ENCODE peak calls at places on chromosome 5, in ten cellular contexts. One of them, this sample, is unnamed.

GRCh38 chr5:151745071-151745705 is 13.2 kb downstream of the ATOX1 start:
- DNase-seq in thoracic aorta: peak; percentile 82
- DNase-seq in left ventricle myocardium inferior: peak; percentile 52
- DNase-seq in activated CD4-positive, alpha-beta T cell treated with anti-CD3 and anti-CD28 coated beads for 4 hours: peak; percentile 10
- DNase-seq in K562: no peak
- DNase-seq in M059J: peak; percentile 97
- DNase-seq in activated T-helper 1 cell treated with anti-CD3 and anti-CD28 coated beads, Interleukin-2, amount 50 U/mL, for 16 hours: no peak
- DNase-seq in GDM1: no peak
- DNase-seq in iPS-NIHi11: no peak
- DNase-seq in DMS53: no peak
- DNase-seq in this sample: no peak

GRCh38 chr5:125485003-125485641 is 738.7 kb upstream of the ZNF608 start:
- DNase-seq in thoracic aorta: peak; percentile 32
- DNase-seq in left ventricle myocardium inferior: no peak
- DNase-seq in activated CD4-positive, alpha-beta T cell treated with anti-CD3 and anti-CD28 coated beads for 4 hours: no peak
- DNase-seq in K562: no peak
- DNase-seq in M059J: peak; percentile 99
- DNase-seq in activated T-helper 1 cell treated with anti-CD3 and anti-CD28 coated beads, Interleukin-2, amount 50 U/mL, for 16 hours: no peak
- DNase-seq in GDM1: no peak
- DNase-seq in iPS-NIHi11: peak; percentile 50
- DNase-seq in DMS53: peak; percentile 92
- DNase-seq in this sample: peak; percentile 46

GRCh38 chr5:101136454-101136853 is 233.4 kb upstream of the ST8SIA4 start:
- DNase-seq in thoracic aorta: no peak
- DNase-seq in left ventricle myocardium inferior: no peak
- DNase-seq in activated CD4-positive, alpha-beta T cell treated with anti-CD3 and anti-CD28 coated beads for 4 hours: no peak
- DNase-seq in K562: no peak
- DNase-seq in M059J: no peak
- DNase-seq in activated T-helper 1 cell treated with anti-CD3 and anti-CD28 coated beads, Interleukin-2, amount 50 U/mL, for 16 hours: no peak
- DNase-seq in GDM1: no peak
- DNase-seq in iPS-NIHi11: no peak
- DNase-seq in DMS53: peak; percentile 3
- DNase-seq in this sample: no peak

GRCh38 chr5:89399553-89399952 is 516.6 kb upstream of the MEF2C start:
- DNase-seq in thoracic aorta: no peak
- DNase-seq in left ventricle myocardium inferior: no peak
- DNase-seq in activated CD4-positive, alpha-beta T cell treated with anti-CD3 and anti-CD28 coated beads for 4 hours: no peak
- DNase-seq in K562: no peak
- DNase-seq in M059J: no peak
- DNase-seq in activated T-helper 1 cell treated with anti-CD3 and anti-CD28 coated beads, Interleukin-2, amount 50 U/mL, for 16 hours: no peak
- DNase-seq in GDM1: no peak
- DNase-seq in iPS-NIHi11: no peak
- DNase-seq in DMS53: no peak
- DNase-seq in this sample: no peak

GRCh38 chr5:84487963-84488362 is 103.3 kb upstream of the EDIL3 start:
- DNase-seq in thoracic aorta: no peak
- DNase-seq in left ventricle myocardium inferior: no peak
- DNase-seq in activated CD4-positive, alpha-beta T cell treated with anti-CD3 and anti-CD28 coated beads for 4 hours: no peak
- DNase-seq in K562: no peak
- DNase-seq in M059J: peak; percentile 57
- DNase-seq in activated T-helper 1 cell treated with anti-CD3 and anti-CD28 coated beads, Interleukin-2, amount 50 U/mL, for 16 hours: no peak
- DNase-seq in GDM1: no peak
- DNase-seq in iPS-NIHi11: no peak
- DNase-seq in DMS53: no peak
- DNase-seq in this sample: no peak

GRCh38 chr5:110727025-110727314 is 499 bp upstream of the TMEM232 start:
- DNase-seq in thoracic aorta: no peak
- DNase-seq in left ventricle myocardium inferior: no peak
- DNase-seq in activated CD4-positive, alpha-beta T cell treated with anti-CD3 and anti-CD28 coated beads for 4 hours: no peak
- DNase-seq in K562: peak; percentile 22
- DNase-seq in M059J: peak; percentile 22
- DNase-seq in activated T-helper 1 cell treated with anti-CD3 and anti-CD28 coated beads, Interleukin-2, amount 50 U/mL, for 16 hours: no peak
- DNase-seq in GDM1: no peak
- DNase-seq in iPS-NIHi11: no peak
- DNase-seq in DMS53: peak; percentile 67
- DNase-seq in this sample: peak; percentile 5

GRCh38 chr5:100249870-100250269 is 285.3 kb upstream of the FAM174A start:
- DNase-seq in thoracic aorta: no peak
- DNase-seq in left ventricle myocardium inferior: no peak
- DNase-seq in activated CD4-positive, alpha-beta T cell treated with anti-CD3 and anti-CD28 coated beads for 4 hours: no peak
- DNase-seq in K562: no peak
- DNase-seq in M059J: no peak
- DNase-seq in activated T-helper 1 cell treated with anti-CD3 and anti-CD28 coated beads, Interleukin-2, amount 50 U/mL, for 16 hours: no peak
- DNase-seq in GDM1: no peak
- DNase-seq in iPS-NIHi11: no peak
- DNase-seq in DMS53: no peak
- DNase-seq in this sample: no peak

GRCh38 chr5:22471154-22471553 is 382.0 kb downstream of the CDH12 start:
- DNase-seq in thoracic aorta: no peak
- DNase-seq in left ventricle myocardium inferior: no peak
- DNase-seq in activated CD4-positive, alpha-beta T cell treated with anti-CD3 and anti-CD28 coated beads for 4 hours: no peak
- DNase-seq in K562: no peak
- DNase-seq in M059J: no peak
- DNase-seq in activated T-helper 1 cell treated with anti-CD3 and anti-CD28 coated beads, Interleukin-2, amount 50 U/mL, for 16 hours: no peak
- DNase-seq in GDM1: no peak
- DNase-seq in iPS-NIHi11: no peak
- DNase-seq in DMS53: peak; percentile 78
- DNase-seq in this sample: no peak

GRCh38 chr5:139402561-139403158 is 1.2 kb downstream of the SPATA24 start:
- DNase-seq in thoracic aorta: no peak
- DNase-seq in left ventricle myocardium inferior: no peak
- DNase-seq in activated CD4-positive, alpha-beta T cell treated with anti-CD3 and anti-CD28 coated beads for 4 hours: no peak
- DNase-seq in K562: peak; percentile 75
- DNase-seq in M059J: no peak
- DNase-seq in activated T-helper 1 cell treated with anti-CD3 and anti-CD28 coated beads, Interleukin-2, amount 50 U/mL, for 16 hours: no peak
- DNase-seq in GDM1: no peak
- DNase-seq in iPS-NIHi11: peak; percentile 76
- DNase-seq in DMS53: peak; percentile 60
- DNase-seq in this sample: peak; percentile 49

GRCh38 chr5:148583421-148583965 is 70.8 kb downstream of the HTR4 start:
- DNase-seq in thoracic aorta: no peak
- DNase-seq in left ventricle myocardium inferior: no peak
- DNase-seq in activated CD4-positive, alpha-beta T cell treated with anti-CD3 and anti-CD28 coated beads for 4 hours: no peak
- DNase-seq in K562: no peak
- DNase-seq in M059J: peak; percentile 4
- DNase-seq in activated T-helper 1 cell treated with anti-CD3 and anti-CD28 coated beads, Interleukin-2, amount 50 U/mL, for 16 hours: no peak
- DNase-seq in GDM1: no peak
- DNase-seq in iPS-NIHi11: no peak
- DNase-seq in DMS53: no peak
- DNase-seq in this sample: no peak

GRCh38 chr5:79236364-79236969 is 536 bp downstream of the JMY start:
- DNase-seq in thoracic aorta: no peak
- DNase-seq in left ventricle myocardium inferior: peak; percentile 22
- DNase-seq in activated CD4-positive, alpha-beta T cell treated with anti-CD3 and anti-CD28 coated beads for 4 hours: peak; percentile 24
- DNase-seq in K562: peak; percentile 56
- DNase-seq in M059J: peak; percentile 47
- DNase-seq in activated T-helper 1 cell treated with anti-CD3 and anti-CD28 coated beads, Interleukin-2, amount 50 U/mL, for 16 hours: peak; percentile 26
- DNase-seq in GDM1: no peak
- DNase-seq in iPS-NIHi11: peak; percentile 72
- DNase-seq in DMS53: peak; percentile 86
- DNase-seq in this sample: peak; percentile 80

GRCh38 chr5:173807150-173807784 is 80.9 kb upstream of the CPEB4 start:
- DNase-seq in thoracic aorta: no peak
- DNase-seq in left ventricle myocardium inferior: no peak
- DNase-seq in activated CD4-positive, alpha-beta T cell treated with anti-CD3 and anti-CD28 coated beads for 4 hours: no peak
- DNase-seq in K562: no peak
- DNase-seq in M059J: no peak
- DNase-seq in activated T-helper 1 cell treated with anti-CD3 and anti-CD28 coated beads, Interleukin-2, amount 50 U/mL, for 16 hours: no peak
- DNase-seq in GDM1: no peak
- DNase-seq in iPS-NIHi11: no peak
- DNase-seq in DMS53: no peak
- DNase-seq in this sample: no peak

GRCh38 chr5:79873216-79873615 is 117.8 kb downstream of the MTX3 start:
- DNase-seq in thoracic aorta: no peak
- DNase-seq in left ventricle myocardium inferior: no peak
- DNase-seq in activated CD4-positive, alpha-beta T cell treated with anti-CD3 and anti-CD28 coated beads for 4 hours: no peak
- DNase-seq in K562: no peak
- DNase-seq in M059J: no peak
- DNase-seq in activated T-helper 1 cell treated with anti-CD3 and anti-CD28 coated beads, Interleukin-2, amount 50 U/mL, for 16 hours: no peak
- DNase-seq in GDM1: no peak
- DNase-seq in iPS-NIHi11: no peak
- DNase-seq in DMS53: no peak
- DNase-seq in this sample: no peak

GRCh38 chr5:177362871-177363507 is 5.3 kb downstream of the RGS14 start:
- DNase-seq in thoracic aorta: no peak
- DNase-seq in left ventricle myocardium inferior: peak; percentile 59
- DNase-seq in activated CD4-positive, alpha-beta T cell treated with anti-CD3 and anti-CD28 coated beads for 4 hours: peak; percentile 70
- DNase-seq in K562: peak; percentile 84
- DNase-seq in M059J: no peak
- DNase-seq in activated T-helper 1 cell treated with anti-CD3 and anti-CD28 coated beads, Interleukin-2, amount 50 U/mL, for 16 hours: peak; percentile 65
- DNase-seq in GDM1: no peak
- DNase-seq in iPS-NIHi11: peak; percentile 84
- DNase-seq in DMS53: peak; percentile 86
- DNase-seq in this sample: peak; percentile 83

GRCh38 chr5:119274767-119275130 is 81.1 kb upstream of the TNFAIP8 start:
- DNase-seq in thoracic aorta: no peak
- DNase-seq in left ventricle myocardium inferior: no peak
- DNase-seq in activated CD4-positive, alpha-beta T cell treated with anti-CD3 and anti-CD28 coated beads for 4 hours: peak; percentile 33
- DNase-seq in K562: no peak
- DNase-seq in M059J: peak; percentile 86
- DNase-seq in activated T-helper 1 cell treated with anti-CD3 and anti-CD28 coated beads, Interleukin-2, amount 50 U/mL, for 16 hours: no peak
- DNase-seq in GDM1: peak; percentile 33
- DNase-seq in iPS-NIHi11: no peak
- DNase-seq in DMS53: no peak
- DNase-seq in this sample: no peak

GRCh38 chr5:82334856-82335255 is 56.7 kb upstream of the RPS23 start:
- DNase-seq in thoracic aorta: no peak
- DNase-seq in left ventricle myocardium inferior: no peak
- DNase-seq in activated CD4-positive, alpha-beta T cell treated with anti-CD3 and anti-CD28 coated beads for 4 hours: no peak
- DNase-seq in K562: no peak
- DNase-seq in M059J: peak; percentile 89
- DNase-seq in activated T-helper 1 cell treated with anti-CD3 and anti-CD28 coated beads, Interleukin-2, amount 50 U/mL, for 16 hours: no peak
- DNase-seq in GDM1: no peak
- DNase-seq in iPS-NIHi11: no peak
- DNase-seq in DMS53: no peak
- DNase-seq in this sample: no peak

GRCh38 chr5:73093943-73094342 is 26.4 kb upstream of the TMEM171 start:
- DNase-seq in thoracic aorta: no peak
- DNase-seq in left ventricle myocardium inferior: no peak
- DNase-seq in activated CD4-positive, alpha-beta T cell treated with anti-CD3 and anti-CD28 coated beads for 4 hours: no peak
- DNase-seq in K562: no peak
- DNase-seq in M059J: peak; percentile 88
- DNase-seq in activated T-helper 1 cell treated with anti-CD3 and anti-CD28 coated beads, Interleukin-2, amount 50 U/mL, for 16 hours: no peak
- DNase-seq in GDM1: no peak
- DNase-seq in iPS-NIHi11: no peak
- DNase-seq in DMS53: peak; percentile 26
- DNase-seq in this sample: no peak

GRCh38 chr5:134594336-134594735 is 38.3 kb downstream of the SAR1B start:
- DNase-seq in thoracic aorta: no peak
- DNase-seq in left ventricle myocardium inferior: no peak
- DNase-seq in activated CD4-positive, alpha-beta T cell treated with anti-CD3 and anti-CD28 coated beads for 4 hours: no peak
- DNase-seq in K562: no peak
- DNase-seq in M059J: no peak
- DNase-seq in activated T-helper 1 cell treated with anti-CD3 and anti-CD28 coated beads, Interleukin-2, amount 50 U/mL, for 16 hours: no peak
- DNase-seq in GDM1: no peak
- DNase-seq in iPS-NIHi11: no peak
- DNase-seq in DMS53: no peak
- DNase-seq in this sample: no peak

GRCh38 chr5:9361835-9362234 is 184.0 kb downstream of the SEMA5A start:
- DNase-seq in thoracic aorta: no peak
- DNase-seq in left ventricle myocardium inferior: peak; percentile 24
- DNase-seq in activated CD4-positive, alpha-beta T cell treated with anti-CD3 and anti-CD28 coated beads for 4 hours: peak; percentile 16
- DNase-seq in K562: peak; percentile 69
- DNase-seq in M059J: peak; percentile 70
- DNase-seq in activated T-helper 1 cell treated with anti-CD3 and anti-CD28 coated beads, Interleukin-2, amount 50 U/mL, for 16 hours: no peak
- DNase-seq in GDM1: peak; percentile 12
- DNase-seq in iPS-NIHi11: peak; percentile 65
- DNase-seq in DMS53: peak; percentile 60
- DNase-seq in this sample: peak; percentile 86

GRCh38 chr5:78690593-78690972 is 42.0 kb upstream of the LHFPL2 start:
- DNase-seq in thoracic aorta: no peak
- DNase-seq in left ventricle myocardium inferior: no peak
- DNase-seq in activated CD4-positive, alpha-beta T cell treated with anti-CD3 and anti-CD28 coated beads for 4 hours: no peak
- DNase-seq in K562: no peak
- DNase-seq in M059J: no peak
- DNase-seq in activated T-helper 1 cell treated with anti-CD3 and anti-CD28 coated beads, Interleukin-2, amount 50 U/mL, for 16 hours: no peak
- DNase-seq in GDM1: no peak
- DNase-seq in iPS-NIHi11: no peak
- DNase-seq in DMS53: no peak
- DNase-seq in this sample: no peak

GRCh38 chr5:58505502-58505901 is 14.3 kb downstream of the GAPT start:
- DNase-seq in thoracic aorta: no peak
- DNase-seq in left ventricle myocardium inferior: no peak
- DNase-seq in activated CD4-positive, alpha-beta T cell treated with anti-CD3 and anti-CD28 coated beads for 4 hours: no peak
- DNase-seq in K562: no peak
- DNase-seq in M059J: no peak
- DNase-seq in activated T-helper 1 cell treated with anti-CD3 and anti-CD28 coated beads, Interleukin-2, amount 50 U/mL, for 16 hours: no peak
- DNase-seq in GDM1: no peak
- DNase-seq in iPS-NIHi11: no peak
- DNase-seq in DMS53: no peak
- DNase-seq in this sample: no peak

GRCh38 chr5:134242146-134242545 is 16.3 kb upstream of the PPP2CA start:
- DNase-seq in thoracic aorta: no peak
- DNase-seq in left ventricle myocardium inferior: peak; percentile 30
- DNase-seq in activated CD4-positive, alpha-beta T cell treated with anti-CD3 and anti-CD28 coated beads for 4 hours: no peak
- DNase-seq in K562: no peak
- DNase-seq in M059J: peak; percentile 60
- DNase-seq in activated T-helper 1 cell treated with anti-CD3 and anti-CD28 coated beads, Interleukin-2, amount 50 U/mL, for 16 hours: no peak
- DNase-seq in GDM1: no peak
- DNase-seq in iPS-NIHi11: no peak
- DNase-seq in DMS53: peak; percentile 83
- DNase-seq in this sample: no peak

GRCh38 chr5:115168829-115169391 is 798 bp downstream of the TRIM36 start:
- DNase-seq in thoracic aorta: no peak
- DNase-seq in left ventricle myocardium inferior: no peak
- DNase-seq in activated CD4-positive, alpha-beta T cell treated with anti-CD3 and anti-CD28 coated beads for 4 hours: no peak
- DNase-seq in K562: peak; percentile 33
- DNase-seq in M059J: no peak
- DNase-seq in activated T-helper 1 cell treated with anti-CD3 and anti-CD28 coated beads, Interleukin-2, amount 50 U/mL, for 16 hours: no peak
- DNase-seq in GDM1: no peak
- DNase-seq in iPS-NIHi11: peak; percentile 71
- DNase-seq in DMS53: peak; percentile 75
- DNase-seq in this sample: peak; percentile 83

GRCh38 chr5:90386099-90386710 is 23.4 kb downstream of the CETN3 start:
- DNase-seq in thoracic aorta: no peak
- DNase-seq in left ventricle myocardium inferior: no peak
- DNase-seq in activated CD4-positive, alpha-beta T cell treated with anti-CD3 and anti-CD28 coated beads for 4 hours: no peak
- DNase-seq in K562: no peak
- DNase-seq in M059J: peak; percentile 20
- DNase-seq in activated T-helper 1 cell treated with anti-CD3 and anti-CD28 coated beads, Interleukin-2, amount 50 U/mL, for 16 hours: no peak
- DNase-seq in GDM1: no peak
- DNase-seq in iPS-NIHi11: no peak
- DNase-seq in DMS53: peak; percentile 62
- DNase-seq in this sample: no peak

GRCh38 chr5:172485511-172486202 is 31.3 kb upstream of the SH3PXD2B start:
- DNase-seq in thoracic aorta: no peak
- DNase-seq in left ventricle myocardium inferior: no peak
- DNase-seq in activated CD4-positive, alpha-beta T cell treated with anti-CD3 and anti-CD28 coated beads for 4 hours: no peak
- DNase-seq in K562: no peak
- DNase-seq in M059J: no peak
- DNase-seq in activated T-helper 1 cell treated with anti-CD3 and anti-CD28 coated beads, Interleukin-2, amount 50 U/mL, for 16 hours: no peak
- DNase-seq in GDM1: no peak
- DNase-seq in iPS-NIHi11: no peak
- DNase-seq in DMS53: no peak
- DNase-seq in this sample: no peak

GRCh38 chr5:171907731-171908343 is 98.6 kb downstream of the FBXW11 start:
- DNase-seq in thoracic aorta: no peak
- DNase-seq in left ventricle myocardium inferior: no peak
- DNase-seq in activated CD4-positive, alpha-beta T cell treated with anti-CD3 and anti-CD28 coated beads for 4 hours: peak; percentile 37
- DNase-seq in K562: peak; percentile 71
- DNase-seq in M059J: peak; percentile 64
- DNase-seq in activated T-helper 1 cell treated with anti-CD3 and anti-CD28 coated beads, Interleukin-2, amount 50 U/mL, for 16 hours: peak; percentile 13
- DNase-seq in GDM1: peak; percentile 28
- DNase-seq in iPS-NIHi11: peak; percentile 33
- DNase-seq in DMS53: peak; percentile 83
- DNase-seq in this sample: peak; percentile 76

GRCh38 chr5:56659991-56660390 is 155.4 kb upstream of the MAP3K1 start:
- DNase-seq in thoracic aorta: no peak
- DNase-seq in left ventricle myocardium inferior: no peak
- DNase-seq in activated CD4-positive, alpha-beta T cell treated with anti-CD3 and anti-CD28 coated beads for 4 hours: no peak
- DNase-seq in K562: no peak
- DNase-seq in M059J: no peak
- DNase-seq in activated T-helper 1 cell treated with anti-CD3 and anti-CD28 coated beads, Interleukin-2, amount 50 U/mL, for 16 hours: no peak
- DNase-seq in GDM1: no peak
- DNase-seq in iPS-NIHi11: no peak
- DNase-seq in DMS53: no peak
- DNase-seq in this sample: no peak

GRCh38 chr5:152505442-152506042 is 100.5 kb upstream of the NMUR2 start:
- DNase-seq in thoracic aorta: no peak
- DNase-seq in left ventricle myocardium inferior: peak; percentile 30
- DNase-seq in activated CD4-positive, alpha-beta T cell treated with anti-CD3 and anti-CD28 coated beads for 4 hours: peak; percentile 5
- DNase-seq in K562: peak; percentile 16
- DNase-seq in M059J: peak; percentile 46
- DNase-seq in activated T-helper 1 cell treated with anti-CD3 and anti-CD28 coated beads, Interleukin-2, amount 50 U/mL, for 16 hours: no peak
- DNase-seq in GDM1: peak; percentile 6
- DNase-seq in iPS-NIHi11: peak; percentile 52
- DNase-seq in DMS53: peak; percentile 88
- DNase-seq in this sample: peak; percentile 82

This sample was measured in neural progenitor cell.